ENCODE peak calls at places on chromosomes 3 and 15, in ten cellular contexts. One of them, this sample, is unnamed.

GRCh38 chr3:49813497-49814174 is at the start of gene UBA7:
- DNase-seq in Caki2: peak; percentile 30
- DNase-seq in myocyte: peak; percentile 57
- DNase-seq in mesenchymal stem cell: peak; percentile 83
- DNase-seq in MM.1S: peak; percentile 15
- DNase-seq in left ventricle myocardium superior: peak; percentile 74
- DNase-seq in activated CD4-positive, alpha-beta T cell treated with anti-CD3 and anti-CD28 coated beads, Interleukin-2, amount 10 ng/mL, durations not matched to agents 7 days and 5 days: peak; percentile 59
- DNase-seq in COLO829: peak; percentile 78
- DNase-seq in ovary: peak; percentile 68
- DNase-seq in HS-27A: no peak
- DNase-seq in this sample: no peak

GRCh38 chr3:147572970-147573340 is 163.8 kb downstream of the ZIC1 start:
- DNase-seq in Caki2: peak; percentile 60
- DNase-seq in myocyte: peak; percentile 11
- DNase-seq in mesenchymal stem cell: no peak
- DNase-seq in MM.1S: no peak
- DNase-seq in left ventricle myocardium superior: no peak
- DNase-seq in activated CD4-positive, alpha-beta T cell treated with anti-CD3 and anti-CD28 coated beads, Interleukin-2, amount 10 ng/mL, durations not matched to agents 7 days and 5 days: no peak
- DNase-seq in COLO829: no peak
- DNase-seq in ovary: no peak
- DNase-seq in HS-27A: no peak
- DNase-seq in this sample: no peak

GRCh38 chr3:158748237-158748828 is 16.1 kb upstream of the RARRES1 start:
- DNase-seq in Caki2: no peak
- DNase-seq in myocyte: no peak
- DNase-seq in mesenchymal stem cell: peak; percentile 45
- DNase-seq in MM.1S: no peak
- DNase-seq in left ventricle myocardium superior: peak; percentile 66
- DNase-seq in activated CD4-positive, alpha-beta T cell treated with anti-CD3 and anti-CD28 coated beads, Interleukin-2, amount 10 ng/mL, durations not matched to agents 7 days and 5 days: no peak
- DNase-seq in COLO829: no peak
- DNase-seq in ovary: no peak
- DNase-seq in HS-27A: no peak
- DNase-seq in this sample: no peak

GRCh38 chr15:52658955-52659354 is 20.2 kb downstream of the ATOSA start:
- DNase-seq in Caki2: no peak
- DNase-seq in myocyte: no peak
- DNase-seq in mesenchymal stem cell: no peak
- DNase-seq in MM.1S: peak; percentile 92
- DNase-seq in left ventricle myocardium superior: no peak
- DNase-seq in activated CD4-positive, alpha-beta T cell treated with anti-CD3 and anti-CD28 coated beads, Interleukin-2, amount 10 ng/mL, durations not matched to agents 7 days and 5 days: peak; percentile 44
- DNase-seq in COLO829: no peak
- DNase-seq in ovary: no peak
- DNase-seq in HS-27A: no peak
- DNase-seq in this sample: no peak

GRCh38 chr3:50297896-50298725 is 1.1 kb downstream of the HYAL3 start:
- DNase-seq in Caki2: no peak
- DNase-seq in myocyte: no peak
- DNase-seq in mesenchymal stem cell: peak; percentile 35
- DNase-seq in MM.1S: no peak
- DNase-seq in left ventricle myocardium superior: no peak
- DNase-seq in activated CD4-positive, alpha-beta T cell treated with anti-CD3 and anti-CD28 coated beads, Interleukin-2, amount 10 ng/mL, durations not matched to agents 7 days and 5 days: peak; percentile 8
- DNase-seq in COLO829: no peak
- DNase-seq in ovary: no peak
- DNase-seq in HS-27A: no peak
- DNase-seq in this sample: no peak

GRCh38 chr3:149494759-149495580 is 20.5 kb downstream of the TM4SF4 start:
- DNase-seq in Caki2: no peak
- DNase-seq in myocyte: peak; percentile 45
- DNase-seq in mesenchymal stem cell: peak; percentile 49
- DNase-seq in MM.1S: no peak
- DNase-seq in left ventricle myocardium superior: no peak
- DNase-seq in activated CD4-positive, alpha-beta T cell treated with anti-CD3 and anti-CD28 coated beads, Interleukin-2, amount 10 ng/mL, durations not matched to agents 7 days and 5 days: no peak
- DNase-seq in COLO829: peak; percentile 61
- DNase-seq in ovary: no peak
- DNase-seq in HS-27A: no peak
- DNase-seq in this sample: no peak

GRCh38 chr3:150970665-150971327 is 1.7 kb downstream of the CLRN1 start:
- DNase-seq in Caki2: peak; percentile 27
- DNase-seq in myocyte: peak; percentile 40
- DNase-seq in mesenchymal stem cell: peak; percentile 64
- DNase-seq in MM.1S: no peak
- DNase-seq in left ventricle myocardium superior: no peak
- DNase-seq in activated CD4-positive, alpha-beta T cell treated with anti-CD3 and anti-CD28 coated beads, Interleukin-2, amount 10 ng/mL, durations not matched to agents 7 days and 5 days: no peak
- DNase-seq in COLO829: peak; percentile 79
- DNase-seq in ovary: no peak
- DNase-seq in HS-27A: peak; percentile 39
- DNase-seq in this sample: peak; percentile 61

GRCh38 chr3:174028673-174029072 is 631.1 kb downstream of the NLGN1 start:
- DNase-seq in Caki2: no peak
- DNase-seq in myocyte: no peak
- DNase-seq in mesenchymal stem cell: no peak
- DNase-seq in MM.1S: no peak
- DNase-seq in left ventricle myocardium superior: no peak
- DNase-seq in activated CD4-positive, alpha-beta T cell treated with anti-CD3 and anti-CD28 coated beads, Interleukin-2, amount 10 ng/mL, durations not matched to agents 7 days and 5 days: no peak
- DNase-seq in COLO829: no peak
- DNase-seq in ovary: no peak
- DNase-seq in HS-27A: no peak
- DNase-seq in this sample: no peak

GRCh38 chr3:10142707-10143560 is 1.4 kb downstream of the VHL start:
- DNase-seq in Caki2: peak; percentile 8
- DNase-seq in myocyte: no peak
- DNase-seq in mesenchymal stem cell: no peak
- DNase-seq in MM.1S: no peak
- DNase-seq in left ventricle myocardium superior: peak; percentile 30
- DNase-seq in activated CD4-positive, alpha-beta T cell treated with anti-CD3 and anti-CD28 coated beads, Interleukin-2, amount 10 ng/mL, durations not matched to agents 7 days and 5 days: peak; percentile 19
- DNase-seq in COLO829: no peak
- DNase-seq in ovary: no peak
- DNase-seq in HS-27A: no peak
- DNase-seq in this sample: no peak

GRCh38 chr15:69134841-69135240 is 25.6 kb upstream of the GLCE start:
- DNase-seq in Caki2: no peak
- DNase-seq in myocyte: no peak
- DNase-seq in mesenchymal stem cell: no peak
- DNase-seq in MM.1S: no peak
- DNase-seq in left ventricle myocardium superior: no peak
- DNase-seq in activated CD4-positive, alpha-beta T cell treated with anti-CD3 and anti-CD28 coated beads, Interleukin-2, amount 10 ng/mL, durations not matched to agents 7 days and 5 days: no peak
- DNase-seq in COLO829: no peak
- DNase-seq in ovary: no peak
- DNase-seq in HS-27A: no peak
- DNase-seq in this sample: no peak

GRCh38 chr3:172666873-172667694 is 43.8 kb downstream of the NCEH1 start:
- DNase-seq in Caki2: peak; percentile 86
- DNase-seq in myocyte: peak; percentile 87
- DNase-seq in mesenchymal stem cell: peak; percentile 87
- DNase-seq in MM.1S: peak; percentile 92
- DNase-seq in left ventricle myocardium superior: peak; percentile 42
- DNase-seq in activated CD4-positive, alpha-beta T cell treated with anti-CD3 and anti-CD28 coated beads, Interleukin-2, amount 10 ng/mL, durations not matched to agents 7 days and 5 days: peak; percentile 90
- DNase-seq in COLO829: peak; percentile 87
- DNase-seq in ovary: peak; percentile 42
- DNase-seq in HS-27A: peak; percentile 45
- DNase-seq in this sample: peak; percentile 65

GRCh38 chr3:179898024-179898423 is 138.7 kb downstream of the PEX5L start:
- DNase-seq in Caki2: peak; percentile 71
- DNase-seq in myocyte: no peak
- DNase-seq in mesenchymal stem cell: peak; percentile 64
- DNase-seq in MM.1S: peak; percentile 58
- DNase-seq in left ventricle myocardium superior: no peak
- DNase-seq in activated CD4-positive, alpha-beta T cell treated with anti-CD3 and anti-CD28 coated beads, Interleukin-2, amount 10 ng/mL, durations not matched to agents 7 days and 5 days: peak; percentile 21
- DNase-seq in COLO829: peak; percentile 75
- DNase-seq in ovary: no peak
- DNase-seq in HS-27A: peak; percentile 1
- DNase-seq in this sample: no peak

GRCh38 chr3:38247366-38248035 is 18.1 kb upstream of the SLC22A13 start:
- DNase-seq in Caki2: peak; percentile 65
- DNase-seq in myocyte: peak; percentile 77
- DNase-seq in mesenchymal stem cell: peak; percentile 82
- DNase-seq in MM.1S: no peak
- DNase-seq in left ventricle myocardium superior: no peak
- DNase-seq in activated CD4-positive, alpha-beta T cell treated with anti-CD3 and anti-CD28 coated beads, Interleukin-2, amount 10 ng/mL, durations not matched to agents 7 days and 5 days: no peak
- DNase-seq in COLO829: peak; percentile 85
- DNase-seq in ovary: no peak
- DNase-seq in HS-27A: peak; percentile 49
- DNase-seq in this sample: peak; percentile 82

GRCh38 chr3:129121016-129121791 is 400 bp downstream of the RAB43 start:
- DNase-seq in Caki2: peak; percentile 37
- DNase-seq in myocyte: no peak
- DNase-seq in mesenchymal stem cell: peak; percentile 50
- DNase-seq in MM.1S: no peak
- DNase-seq in left ventricle myocardium superior: no peak
- DNase-seq in activated CD4-positive, alpha-beta T cell treated with anti-CD3 and anti-CD28 coated beads, Interleukin-2, amount 10 ng/mL, durations not matched to agents 7 days and 5 days: peak; percentile 42
- DNase-seq in COLO829: no peak
- DNase-seq in ovary: peak; percentile 66
- DNase-seq in HS-27A: no peak
- DNase-seq in this sample: peak; percentile 1

GRCh38 chr3:126149960-126150515 is 30.3 kb downstream of the ALDH1L1 start:
- DNase-seq in Caki2: no peak
- DNase-seq in myocyte: no peak
- DNase-seq in mesenchymal stem cell: no peak
- DNase-seq in MM.1S: no peak
- DNase-seq in left ventricle myocardium superior: no peak
- DNase-seq in activated CD4-positive, alpha-beta T cell treated with anti-CD3 and anti-CD28 coated beads, Interleukin-2, amount 10 ng/mL, durations not matched to agents 7 days and 5 days: no peak
- DNase-seq in COLO829: no peak
- DNase-seq in ovary: no peak
- DNase-seq in HS-27A: no peak
- DNase-seq in this sample: no peak

GRCh38 chr3:105649469-105649868 is 219.3 kb downstream of the CBLB start:
- DNase-seq in Caki2: no peak
- DNase-seq in myocyte: no peak
- DNase-seq in mesenchymal stem cell: peak; percentile 3
- DNase-seq in MM.1S: no peak
- DNase-seq in left ventricle myocardium superior: no peak
- DNase-seq in activated CD4-positive, alpha-beta T cell treated with anti-CD3 and anti-CD28 coated beads, Interleukin-2, amount 10 ng/mL, durations not matched to agents 7 days and 5 days: no peak
- DNase-seq in COLO829: no peak
- DNase-seq in ovary: no peak
- DNase-seq in HS-27A: no peak
- DNase-seq in this sample: no peak

GRCh38 chr15:89356634-89357298 is 22.1 kb upstream of the POLG start:
- DNase-seq in Caki2: peak; percentile 25
- DNase-seq in myocyte: peak; percentile 30
- DNase-seq in mesenchymal stem cell: no peak
- DNase-seq in MM.1S: peak; percentile 25
- DNase-seq in left ventricle myocardium superior: no peak
- DNase-seq in activated CD4-positive, alpha-beta T cell treated with anti-CD3 and anti-CD28 coated beads, Interleukin-2, amount 10 ng/mL, durations not matched to agents 7 days and 5 days: no peak
- DNase-seq in COLO829: peak; percentile 61
- DNase-seq in ovary: no peak
- DNase-seq in HS-27A: no peak
- DNase-seq in this sample: no peak

GRCh38 chr15:20353966-20354883 is 187.4 kb downstream of the GOLGA6L6 start:
- DNase-seq in Caki2: no peak
- DNase-seq in myocyte: no peak
- DNase-seq in mesenchymal stem cell: no peak
- DNase-seq in MM.1S: no peak
- DNase-seq in left ventricle myocardium superior: peak; percentile 37
- DNase-seq in activated CD4-positive, alpha-beta T cell treated with anti-CD3 and anti-CD28 coated beads, Interleukin-2, amount 10 ng/mL, durations not matched to agents 7 days and 5 days: peak; percentile 27
- DNase-seq in COLO829: no peak
- DNase-seq in ovary: peak; percentile 31
- DNase-seq in HS-27A: no peak
- DNase-seq in this sample: no peak

GRCh38 chr3:178964551-178964950 is 107.1 kb downstream of the ZMAT3 start:
- DNase-seq in Caki2: no peak
- DNase-seq in myocyte: no peak
- DNase-seq in mesenchymal stem cell: no peak
- DNase-seq in MM.1S: no peak
- DNase-seq in left ventricle myocardium superior: no peak
- DNase-seq in activated CD4-positive, alpha-beta T cell treated with anti-CD3 and anti-CD28 coated beads, Interleukin-2, amount 10 ng/mL, durations not matched to agents 7 days and 5 days: no peak
- DNase-seq in COLO829: no peak
- DNase-seq in ovary: no peak
- DNase-seq in HS-27A: no peak
- DNase-seq in this sample: no peak

GRCh38 chr15:73908030-73908821 is 18.0 kb upstream of the LOXL1 start:
- DNase-seq in Caki2: peak; percentile 41
- DNase-seq in myocyte: peak; percentile 78
- DNase-seq in mesenchymal stem cell: peak; percentile 72
- DNase-seq in MM.1S: peak; percentile 68
- DNase-seq in left ventricle myocardium superior: peak; percentile 91
- DNase-seq in activated CD4-positive, alpha-beta T cell treated with anti-CD3 and anti-CD28 coated beads, Interleukin-2, amount 10 ng/mL, durations not matched to agents 7 days and 5 days: peak; percentile 83
- DNase-seq in COLO829: peak; percentile 17
- DNase-seq in ovary: peak; percentile 92
- DNase-seq in HS-27A: no peak
- DNase-seq in this sample: no peak

GRCh38 chr15:40593130-40593529 is 919 bp upstream of the KNL1 start:
- DNase-seq in Caki2: no peak
- DNase-seq in myocyte: no peak
- DNase-seq in mesenchymal stem cell: no peak
- DNase-seq in MM.1S: peak; percentile 23
- DNase-seq in left ventricle myocardium superior: no peak
- DNase-seq in activated CD4-positive, alpha-beta T cell treated with anti-CD3 and anti-CD28 coated beads, Interleukin-2, amount 10 ng/mL, durations not matched to agents 7 days and 5 days: no peak
- DNase-seq in COLO829: no peak
- DNase-seq in ovary: no peak
- DNase-seq in HS-27A: no peak
- DNase-seq in this sample: no peak

GRCh38 chr3:19489936-19490335 is 341.6 kb downstream of the KCNH8 start:
- DNase-seq in Caki2: no peak
- DNase-seq in myocyte: no peak
- DNase-seq in mesenchymal stem cell: no peak
- DNase-seq in MM.1S: no peak
- DNase-seq in left ventricle myocardium superior: no peak
- DNase-seq in activated CD4-positive, alpha-beta T cell treated with anti-CD3 and anti-CD28 coated beads, Interleukin-2, amount 10 ng/mL, durations not matched to agents 7 days and 5 days: no peak
- DNase-seq in COLO829: no peak
- DNase-seq in ovary: no peak
- DNase-seq in HS-27A: no peak
- DNase-seq in this sample: no peak

GRCh38 chr3:177601120-177601519 is 403.8 kb upstream of the TBL1XR1 start:
- DNase-seq in Caki2: no peak
- DNase-seq in myocyte: no peak
- DNase-seq in mesenchymal stem cell: no peak
- DNase-seq in MM.1S: no peak
- DNase-seq in left ventricle myocardium superior: no peak
- DNase-seq in activated CD4-positive, alpha-beta T cell treated with anti-CD3 and anti-CD28 coated beads, Interleukin-2, amount 10 ng/mL, durations not matched to agents 7 days and 5 days: no peak
- DNase-seq in COLO829: no peak
- DNase-seq in ovary: no peak
- DNase-seq in HS-27A: no peak
- DNase-seq in this sample: no peak

GRCh38 chr3:182045721-182046120 is 334.0 kb downstream of the SOX2 start:
- DNase-seq in Caki2: no peak
- DNase-seq in myocyte: no peak
- DNase-seq in mesenchymal stem cell: no peak
- DNase-seq in MM.1S: no peak
- DNase-seq in left ventricle myocardium superior: no peak
- DNase-seq in activated CD4-positive, alpha-beta T cell treated with anti-CD3 and anti-CD28 coated beads, Interleukin-2, amount 10 ng/mL, durations not matched to agents 7 days and 5 days: no peak
- DNase-seq in COLO829: no peak
- DNase-seq in ovary: no peak
- DNase-seq in HS-27A: no peak
- DNase-seq in this sample: no peak

GRCh38 chr15:49877871-49878511 is 241.0 kb downstream of the ATP8B4 start:
- DNase-seq in Caki2: no peak
- DNase-seq in myocyte: no peak
- DNase-seq in mesenchymal stem cell: no peak
- DNase-seq in MM.1S: no peak
- DNase-seq in left ventricle myocardium superior: no peak
- DNase-seq in activated CD4-positive, alpha-beta T cell treated with anti-CD3 and anti-CD28 coated beads, Interleukin-2, amount 10 ng/mL, durations not matched to agents 7 days and 5 days: no peak
- DNase-seq in COLO829: no peak
- DNase-seq in ovary: no peak
- DNase-seq in HS-27A: no peak
- DNase-seq in this sample: peak; percentile 77

GRCh38 chr15:44087578-44088190 is 107.4 kb downstream of the FRMD5 start:
- DNase-seq in Caki2: peak; percentile 50
- DNase-seq in myocyte: peak; percentile 60
- DNase-seq in mesenchymal stem cell: peak; percentile 88
- DNase-seq in MM.1S: no peak
- DNase-seq in left ventricle myocardium superior: no peak
- DNase-seq in activated CD4-positive, alpha-beta T cell treated with anti-CD3 and anti-CD28 coated beads, Interleukin-2, amount 10 ng/mL, durations not matched to agents 7 days and 5 days: no peak
- DNase-seq in COLO829: peak; percentile 66
- DNase-seq in ovary: no peak
- DNase-seq in HS-27A: peak; percentile 79
- DNase-seq in this sample: peak; percentile 54

This sample was measured in retinal pigment epithelial cell.